ENCODE peak calls at places on chromosomes 16 and 17, in nine cellular contexts. U is dermis microvascular lymphatic vessel endothelial cell; D is EL; N is astrocyte of the cerebellum; G is EH; I is stimulated activated CD4-positive, alpha-beta T cell treated with anti-CD3 and anti-CD28 coated beads, Interleukin-4, amount 100 ng/mL, for 24 hours; H is stimulated activated naive CD8-positive, alpha-beta T cell treated with anti-CD3 and anti-CD28 coated beads, Interleukin-15, Interleukin-2, amounts not matched to agents 100 U/mL and 50 U/mL, for 24 hours; B is GM18507; X is RPMI8226. F is an unnamed sample.

GRCh38 chr17:63492940-63493339 is 16.1 kb downstream of the ACE start:
- DNase-seq in U (no peak), D (no peak), N (no peak), G (no peak), I (no peak), H (no peak), B (no peak), X (no peak), F (no peak)

GRCh38 chr17:45293413-45294211 is 23.2 kb downstream of the MAP3K14 start:
- DNase-seq in U (no peak), D (peak), N (peak), G (peak), I (no peak), H (no peak), B (no peak), X (peak), F (no peak)

GRCh38 chr17:78669256-78669974 is 92.2 kb upstream of the DNAH17 start:
- DNase-seq in U (no peak), D (no peak), N (no peak), G (no peak), I (no peak), H (no peak), B (no peak), X (no peak), F (no peak)

GRCh38 chr17:4163951-4164350 is 21.0 kb downstream of the CYB5D2 start:
- DNase-seq in U (no peak), D (no peak), N (no peak), G (no peak), I (no peak), H (no peak), B (no peak), X (no peak), F (no peak)

GRCh38 chr16:15741207-15741871 is 91.3 kb downstream of the NDE1 start:
- DNase-seq in U (no peak), D (no peak), N (no peak), G (no peak), I (no peak), H (no peak), B (no peak), X (no peak), F (no peak)

GRCh38 chr16:760498-761343 is at the start of gene MSLN:
- DNase-seq in U (no peak), D (peak), N (no peak), G (peak), I (no peak), H (no peak), B (no peak), X (no peak), F (no peak)

GRCh38 chr17:66399441-66399840 is 97.0 kb downstream of the PRKCA start:
- DNase-seq in U (no peak), D (no peak), N (no peak), G (no peak), I (no peak), H (no peak), B (no peak), X (no peak), F (no peak)

GRCh38 chr16:87809150-87809902 is 43.5 kb upstream of the KLHDC4 start:
- DNase-seq in U (no peak), D (no peak), N (no peak), G (no peak), I (no peak), H (peak), B (peak), X (peak), F (no peak)

GRCh38 chr16:72887537-72887936 is 160.4 kb downstream of the ZFHX3 start:
- DNase-seq in U (no peak), D (no peak), N (no peak), G (no peak), I (no peak), H (no peak), B (no peak), X (no peak), F (no peak)

GRCh38 chr16:83351846-83352245 is 455.9 kb upstream of the HSBP1 start:
- DNase-seq in U (no peak), D (peak), N (no peak), G (peak), I (no peak), H (no peak), B (no peak), X (no peak), F (no peak)

GRCh38 chr16:72561-73537 is at the start of gene RHBDF1:
- DNase-seq in U (no peak), D (peak), N (no peak), G (peak), I (no peak), H (peak), B (no peak), X (peak), F (peak)

GRCh38 chr17:81135503-81136283 is 29.6 kb upstream of the PVALEF start:
- DNase-seq in U (no peak), D (no peak), N (no peak), G (no peak), I (no peak), H (no peak), B (no peak), X (peak), F (no peak)

GRCh38 chr17:78706271-78706915 is 75.7 kb downstream of the CYTH1 start:
- DNase-seq in U (no peak), D (no peak), N (no peak), G (no peak), I (no peak), H (no peak), B (peak), X (no peak), F (no peak)

GRCh38 chr16:15484662-15485061 is 50.3 kb downstream of the BMERB1 start:
- DNase-seq in U (no peak), D (peak), N (no peak), G (peak), I (no peak), H (no peak), B (no peak), X (no peak), F (no peak)

GRCh38 chr16:57531253-57531575 is 5.2 kb downstream of the CCDC102A start:
- DNase-seq in U (no peak), D (no peak), N (no peak), G (no peak), I (no peak), H (no peak), B (no peak), X (no peak), F (no peak)

GRCh38 chr17:7083592-7083991 is 3.5 kb upstream of the CLEC10A start:
- DNase-seq in U (peak), D (no peak), N (no peak), G (peak), I (no peak), H (no peak), B (no peak), X (no peak), F (no peak)

GRCh38 chr16:79784007-79784406 is 183.5 kb upstream of the MAF start:
- DNase-seq in U (no peak), D (no peak), N (no peak), G (no peak), I (no peak), H (no peak), B (no peak), X (no peak), F (no peak)

GRCh38 chr17:15777297-15777696 is 45.2 kb downstream of the TBC1D26 start:
- DNase-seq in U (no peak), D (no peak), N (no peak), G (no peak), I (no peak), H (no peak), B (no peak), X (no peak), F (no peak)

GRCh38 chr17:77002103-77003045 is 134.2 kb downstream of the MGAT5B start:
- DNase-seq in U (no peak), D (peak), N (peak), G (peak), I (no peak), H (no peak), B (no peak), X (peak), F (no peak)

GRCh38 chr17:53142890-53143289 is 679.8 kb upstream of the KIF2B start:
- DNase-seq in U (peak), D (no peak), N (no peak), G (no peak), I (no peak), H (no peak), B (no peak), X (peak), F (no peak)

F was measured in activated T-cell treated with anti-CD3 and anti-CD28 coated beads, Interleukin-2, amount 50 U/mL, for 48 hours.